ENCODE peak calls at places on chromosomes 16 and 17, in ten cellular contexts. Q is ELF-1; N is T-helper 2 cell; U is cardiac fibroblast; E is activated CD4-positive, alpha-beta T cell treated with anti-CD3 and anti-CD28 coated beads, Interleukin-2, amount 50 U/mL, for 1 hour; M is RKO; D is keratinocyte; L is activated CD8-positive, alpha-beta memory T cell treated with anti-CD3 and anti-CD28 coated beads for 24 hours; K is pancreas; A is activated T-cell treated with anti-CD3 and anti-CD28 coated beads for 1 hour. Y is an unnamed sample.

GRCh38 chr16:4266372-4266771 is 6.5 kb downstream of the TFAP4 start:
- DNase-seq in Q (peak; percentile 49), N (no peak), U (peak; percentile 33), E (no peak), M (peak; percentile 40), D (no peak), L (no peak), K (no peak), A (no peak), Y (no peak)

GRCh38 chr17:78797213-78797612 is 15.1 kb upstream of the CYTH1 start:
- DNase-seq in Q (no peak), N (no peak), U (no peak), E (no peak), M (no peak), D (no peak), L (no peak), K (no peak), A (no peak), Y (no peak)

GRCh38 chr16:27818231-27818630 is 245.3 kb downstream of the GSG1L start:
- DNase-seq in Q (no peak), N (no peak), U (no peak), E (no peak), M (no peak), D (no peak), L (no peak), K (no peak), A (no peak), Y (no peak)

GRCh38 chr16:68885321-68885720 is 42.0 kb downstream of the TANGO6 start:
- DNase-seq in Q (no peak), N (no peak), U (no peak), E (no peak), M (no peak), D (no peak), L (no peak), K (no peak), A (no peak), Y (no peak)

GRCh38 chr17:15386083-15386482 is 44.7 kb upstream of the TEKT3 start:
- DNase-seq in Q (no peak), N (no peak), U (no peak), E (no peak), M (no peak), D (no peak), L (no peak), K (no peak), A (no peak), Y (no peak)

GRCh38 chr16:11198817-11199216 is 57.2 kb downstream of the SOCS1 start:
- DNase-seq in Q (no peak), N (no peak), U (no peak), E (no peak), M (no peak), D (no peak), L (no peak), K (no peak), A (no peak), Y (no peak)

GRCh38 chr17:53633856-53634255 is 188.9 kb upstream of the KIF2B start:
- DNase-seq in Q (no peak), N (no peak), U (no peak), E (no peak), M (no peak), D (no peak), L (no peak), K (no peak), A (no peak), Y (no peak)

GRCh38 chr16:84044108-84044488 is 1.5 kb upstream of the SLC38A8 start:
- DNase-seq in Q (peak; percentile 80), N (no peak), U (peak; percentile 48), E (no peak), M (peak; percentile 55), D (no peak), L (no peak), K (no peak), A (no peak), Y (no peak)

GRCh38 chr17:29570521-29570920 is 2.0 kb downstream of the TP53I13 start:
- DNase-seq in Q (no peak), N (no peak), U (no peak), E (no peak), M (no peak), D (no peak), L (peak; percentile 55), K (no peak), A (no peak), Y (no peak)

GRCh38 chr17:77354721-77355455 is 214.1 kb downstream of the SEC14L1 start:
- DNase-seq in Q (no peak), N (no peak), U (peak; percentile 99), E (no peak), M (peak; percentile 44), D (no peak), L (peak; percentile 52), K (peak; percentile 25), A (no peak), Y (no peak)

GRCh38 chr17:28948873-28949184 is 2.5 kb downstream of the PHF12 start:
- DNase-seq in Q (no peak), N (no peak), U (no peak), E (no peak), M (peak; percentile 18), D (no peak), L (no peak), K (no peak), A (no peak), Y (no peak)

GRCh38 chr16:73011926-73012325 is 36.0 kb downstream of the ZFHX3 start:
- DNase-seq in Q (no peak), N (no peak), U (no peak), E (no peak), M (no peak), D (no peak), L (no peak), K (no peak), A (no peak), Y (no peak)

GRCh38 chr17:43952724-43953666 is 745 bp downstream of the PYY start:
- DNase-seq in Q (peak; percentile 83), N (no peak), U (no peak), E (no peak), M (no peak), D (no peak), L (no peak), K (no peak), A (no peak), Y (no peak)

GRCh38 chr16:87570938-87571867 is 31.1 kb upstream of the JPH3 start:
- DNase-seq in Q (peak; percentile 80), N (no peak), U (peak; percentile 58), E (peak; percentile 7), M (peak; percentile 42), D (no peak), L (no peak), K (peak; percentile 47), A (no peak), Y (no peak)

GRCh38 chr17:32104158-32104557 is 38.1 kb upstream of the RHOT1 start:
- DNase-seq in Q (no peak), N (no peak), U (no peak), E (no peak), M (no peak), D (no peak), L (peak; percentile 58), K (no peak), A (no peak), Y (no peak)

GRCh38 chr17:74493381-74493833 is 27.0 kb downstream of the CD300A start:
- DNase-seq in Q (peak; percentile 84), N (peak; percentile 49), U (peak; percentile 65), E (peak; percentile 68), M (peak; percentile 72), D (no peak), L (peak; percentile 86), K (peak; percentile 46), A (peak; percentile 57), Y (peak; percentile 45)

GRCh38 chr17:58337600-58338453 is 9.2 kb upstream of the TSPOAP1 start:
- DNase-seq in Q (peak; percentile 93), N (peak; percentile 94), U (peak; percentile 81), E (peak; percentile 89), M (no peak), D (no peak), L (peak; percentile 95), K (peak; percentile 71), A (peak; percentile 86), Y (peak; percentile 81)

GRCh38 chr17:58112970-58113631 is 29.9 kb downstream of the DYNLL2 start:
- DNase-seq in Q (peak; percentile 81), N (peak; percentile 57), U (peak; percentile 74), E (peak; percentile 87), M (peak; percentile 64), D (peak; percentile 28), L (peak; percentile 97), K (peak; percentile 62), A (peak; percentile 86), Y (peak; percentile 77)

GRCh38 chr17:76968707-76969597 is 100.7 kb downstream of the MGAT5B start:
- DNase-seq in Q (peak; percentile 98), N (peak; percentile 22), U (no peak), E (peak; percentile 48), M (no peak), D (no peak), L (peak; percentile 75), K (no peak), A (peak; percentile 33), Y (peak; percentile 19)

GRCh38 chr16:79054593-79054992 is 545.9 kb downstream of the MAF start:
- DNase-seq in Q (no peak), N (no peak), U (no peak), E (no peak), M (no peak), D (no peak), L (no peak), K (no peak), A (no peak), Y (no peak)

Y was measured in T follicular helper cell.